ENCODE peak calls at places on chromosome 7, in six cellular contexts. One of them, this sample, is unnamed.
A peak's percentile ranks its signal among the peaks of the same experiment; 100 is the strongest.

GRCh38 chr7:118855290-118855689 is 630.8 kb downstream of the ANKRD7 start:
- DNase-seq in CD4-positive, CD25-positive, alpha-beta regulatory T cell: no peak
- DNase-seq in stimulated activated naive CD8-positive, alpha-beta T cell treated with anti-CD3 and anti-CD28 coated beads, Interleukin-15, amount 100 ng/mL, for 72 hours: no peak
- DNase-seq in dermis microvascular lymphatic vessel endothelial cell: no peak
- DNase-seq in DMS153: peak; percentile 55
- DNase-seq in neural progenitor cell: no peak
- DNase-seq in this sample: no peak

GRCh38 chr7:50637725-50638643 is 72.8 kb upstream of the DDC start:
- DNase-seq in dermis microvascular lymphatic vessel endothelial cell: peak; percentile 31
- DNase-seq in CD4-positive, CD25-positive, alpha-beta regulatory T cell: no peak
- DNase-seq in DMS153: no peak
- DNase-seq in neural progenitor cell: no peak
- DNase-seq in stimulated activated naive CD8-positive, alpha-beta T cell treated with anti-CD3 and anti-CD28 coated beads, Interleukin-15, amount 100 ng/mL, for 72 hours: no peak
- DNase-seq in this sample: no peak

GRCh38 chr7:20831451-20831850 is 44.8 kb upstream of the SP8 start:
- DNase-seq in dermis microvascular lymphatic vessel endothelial cell: no peak
- DNase-seq in neural progenitor cell: no peak
- DNase-seq in stimulated activated naive CD8-positive, alpha-beta T cell treated with anti-CD3 and anti-CD28 coated beads, Interleukin-15, amount 100 ng/mL, for 72 hours: no peak
- DNase-seq in DMS153: no peak
- DNase-seq in CD4-positive, CD25-positive, alpha-beta regulatory T cell: no peak
- DNase-seq in this sample: no peak

GRCh38 chr7:124765401-124766352 is at the start of gene GPR37:
- DNase-seq in neural progenitor cell: peak; percentile 84
- DNase-seq in CD4-positive, CD25-positive, alpha-beta regulatory T cell: peak; percentile 13
- DNase-seq in DMS153: peak; percentile 52
- DNase-seq in stimulated activated naive CD8-positive, alpha-beta T cell treated with anti-CD3 and anti-CD28 coated beads, Interleukin-15, amount 100 ng/mL, for 72 hours: peak; percentile 51
- DNase-seq in dermis microvascular lymphatic vessel endothelial cell: peak; percentile 84
- DNase-seq in this sample: peak; percentile 89

GRCh38 chr7:901388-902154 is 25.2 kb downstream of the GET4 start:
- DNase-seq in neural progenitor cell: peak; percentile 96
- DNase-seq in CD4-positive, CD25-positive, alpha-beta regulatory T cell: peak; percentile 31
- DNase-seq in stimulated activated naive CD8-positive, alpha-beta T cell treated with anti-CD3 and anti-CD28 coated beads, Interleukin-15, amount 100 ng/mL, for 72 hours: peak; percentile 50
- DNase-seq in dermis microvascular lymphatic vessel endothelial cell: peak; percentile 80
- DNase-seq in DMS153: peak; percentile 78
- DNase-seq in this sample: peak; percentile 94

GRCh38 chr7:44990520-44991023 is 9.4 kb upstream of the CCM2 start:
- DNase-seq in DMS153: peak; percentile 53
- DNase-seq in stimulated activated naive CD8-positive, alpha-beta T cell treated with anti-CD3 and anti-CD28 coated beads, Interleukin-15, amount 100 ng/mL, for 72 hours: no peak
- DNase-seq in dermis microvascular lymphatic vessel endothelial cell: peak; percentile 85
- DNase-seq in neural progenitor cell: no peak
- DNase-seq in CD4-positive, CD25-positive, alpha-beta regulatory T cell: no peak
- DNase-seq in this sample: peak; percentile 48

GRCh38 chr7:136405931-136406777 is 429.0 kb upstream of the MTPN start:
- DNase-seq in neural progenitor cell: peak; percentile 84
- DNase-seq in DMS153: peak; percentile 19
- DNase-seq in dermis microvascular lymphatic vessel endothelial cell: peak; percentile 59
- DNase-seq in CD4-positive, CD25-positive, alpha-beta regulatory T cell: peak; percentile 40
- DNase-seq in stimulated activated naive CD8-positive, alpha-beta T cell treated with anti-CD3 and anti-CD28 coated beads, Interleukin-15, amount 100 ng/mL, for 72 hours: peak; percentile 11
- DNase-seq in this sample: peak; percentile 22

GRCh38 chr7:79620291-79620690 is 166.8 kb upstream of the MAGI2 start:
- DNase-seq in dermis microvascular lymphatic vessel endothelial cell: peak; percentile 96
- DNase-seq in CD4-positive, CD25-positive, alpha-beta regulatory T cell: no peak
- DNase-seq in stimulated activated naive CD8-positive, alpha-beta T cell treated with anti-CD3 and anti-CD28 coated beads, Interleukin-15, amount 100 ng/mL, for 72 hours: no peak
- DNase-seq in DMS153: no peak
- DNase-seq in neural progenitor cell: no peak
- DNase-seq in this sample: no peak

GRCh38 chr7:85023066-85023687 is 163.7 kb downstream of the SEMA3D start:
- DNase-seq in DMS153: no peak
- DNase-seq in stimulated activated naive CD8-positive, alpha-beta T cell treated with anti-CD3 and anti-CD28 coated beads, Interleukin-15, amount 100 ng/mL, for 72 hours: no peak
- DNase-seq in neural progenitor cell: peak; percentile 63
- DNase-seq in CD4-positive, CD25-positive, alpha-beta regulatory T cell: peak; percentile 24
- DNase-seq in dermis microvascular lymphatic vessel endothelial cell: peak; percentile 55
- DNase-seq in this sample: no peak

GRCh38 chr7:158110661-158111555 is 476.7 kb downstream of the PTPRN2 start:
- DNase-seq in CD4-positive, CD25-positive, alpha-beta regulatory T cell: no peak
- DNase-seq in stimulated activated naive CD8-positive, alpha-beta T cell treated with anti-CD3 and anti-CD28 coated beads, Interleukin-15, amount 100 ng/mL, for 72 hours: no peak
- DNase-seq in dermis microvascular lymphatic vessel endothelial cell: no peak
- DNase-seq in neural progenitor cell: peak; percentile 16
- DNase-seq in DMS153: no peak
- DNase-seq in this sample: no peak

GRCh38 chr7:727104-727805 is at the start of gene PRKAR1B:
- DNase-seq in CD4-positive, CD25-positive, alpha-beta regulatory T cell: peak; percentile 68
- DNase-seq in DMS153: no peak
- DNase-seq in dermis microvascular lymphatic vessel endothelial cell: no peak
- DNase-seq in stimulated activated naive CD8-positive, alpha-beta T cell treated with anti-CD3 and anti-CD28 coated beads, Interleukin-15, amount 100 ng/mL, for 72 hours: peak; percentile 37
- DNase-seq in neural progenitor cell: peak; percentile 68
- DNase-seq in this sample: peak; percentile 33

GRCh38 chr7:107045980-107046379 is 1.5 kb downstream of the PRKAR2B start:
- DNase-seq in stimulated activated naive CD8-positive, alpha-beta T cell treated with anti-CD3 and anti-CD28 coated beads, Interleukin-15, amount 100 ng/mL, for 72 hours: no peak
- DNase-seq in CD4-positive, CD25-positive, alpha-beta regulatory T cell: no peak
- DNase-seq in dermis microvascular lymphatic vessel endothelial cell: peak; percentile 12
- DNase-seq in neural progenitor cell: no peak
- DNase-seq in DMS153: peak; percentile 25
- DNase-seq in this sample: peak; percentile 51

GRCh38 chr7:131076032-131076431 is 251.6 kb upstream of the MKLN1 start:
- DNase-seq in DMS153: no peak
- DNase-seq in CD4-positive, CD25-positive, alpha-beta regulatory T cell: no peak
- DNase-seq in neural progenitor cell: no peak
- DNase-seq in stimulated activated naive CD8-positive, alpha-beta T cell treated with anti-CD3 and anti-CD28 coated beads, Interleukin-15, amount 100 ng/mL, for 72 hours: no peak
- DNase-seq in dermis microvascular lymphatic vessel endothelial cell: no peak
- DNase-seq in this sample: peak; percentile 40

GRCh38 chr7:121337398-121337797 is 8.6 kb downstream of the WNT16 start:
- DNase-seq in neural progenitor cell: no peak
- DNase-seq in dermis microvascular lymphatic vessel endothelial cell: no peak
- DNase-seq in CD4-positive, CD25-positive, alpha-beta regulatory T cell: no peak
- DNase-seq in stimulated activated naive CD8-positive, alpha-beta T cell treated with anti-CD3 and anti-CD28 coated beads, Interleukin-15, amount 100 ng/mL, for 72 hours: no peak
- DNase-seq in DMS153: peak; percentile 33
- DNase-seq in this sample: no peak

GRCh38 chr7:42493436-42494198 is 256.6 kb upstream of the GLI3 start:
- DNase-seq in DMS153: no peak
- DNase-seq in dermis microvascular lymphatic vessel endothelial cell: peak; percentile 12
- DNase-seq in neural progenitor cell: peak; percentile 79
- DNase-seq in stimulated activated naive CD8-positive, alpha-beta T cell treated with anti-CD3 and anti-CD28 coated beads, Interleukin-15, amount 100 ng/mL, for 72 hours: no peak
- DNase-seq in CD4-positive, CD25-positive, alpha-beta regulatory T cell: peak; percentile 4
- DNase-seq in this sample: peak; percentile 66

GRCh38 chr7:129851810-129852209 is 101.0 kb downstream of the UBE2H start:
- DNase-seq in dermis microvascular lymphatic vessel endothelial cell: no peak
- DNase-seq in CD4-positive, CD25-positive, alpha-beta regulatory T cell: no peak
- DNase-seq in neural progenitor cell: no peak
- DNase-seq in DMS153: no peak
- DNase-seq in stimulated activated naive CD8-positive, alpha-beta T cell treated with anti-CD3 and anti-CD28 coated beads, Interleukin-15, amount 100 ng/mL, for 72 hours: no peak
- DNase-seq in this sample: no peak

GRCh38 chr7:132106491-132106890 is 469.8 kb downstream of the PLXNA4 start:
- DNase-seq in dermis microvascular lymphatic vessel endothelial cell: no peak
- DNase-seq in DMS153: no peak
- DNase-seq in CD4-positive, CD25-positive, alpha-beta regulatory T cell: no peak
- DNase-seq in neural progenitor cell: no peak
- DNase-seq in stimulated activated naive CD8-positive, alpha-beta T cell treated with anti-CD3 and anti-CD28 coated beads, Interleukin-15, amount 100 ng/mL, for 72 hours: no peak
- DNase-seq in this sample: no peak

GRCh38 chr7:50704844-50705243 is 77.9 kb downstream of the GRB10 start:
- DNase-seq in CD4-positive, CD25-positive, alpha-beta regulatory T cell: no peak
- DNase-seq in DMS153: no peak
- DNase-seq in stimulated activated naive CD8-positive, alpha-beta T cell treated with anti-CD3 and anti-CD28 coated beads, Interleukin-15, amount 100 ng/mL, for 72 hours: no peak
- DNase-seq in neural progenitor cell: peak; percentile 31
- DNase-seq in dermis microvascular lymphatic vessel endothelial cell: no peak
- DNase-seq in this sample: no peak